ENCODE peak calls at places on chromosomes 2 and 18, in nine cellular contexts. M is fibroblast of the aortic adventitia, L is tibial artery, D is OCI-LY7, N is chondrocyte, Z is fibroblast of pulmonary artery, H is endothelial cell, K is cardiac muscle cell, A is heart left ventricle. B is an unnamed sample.

GRCh38 chr18:75408554-75409506 is 18.7 kb downstream of the SMIM21 start:
- DNase-seq in M (peak), L (no peak), D (no peak), N (no peak), Z (peak), H (no peak), K (peak), A (no peak), B (peak)

GRCh38 chr2:56314809-56315208 is 131.0 kb downstream of the CCDC85A start:
- DNase-seq in M (no peak), L (no peak), D (no peak), N (no peak), Z (no peak), H (no peak), K (no peak), A (peak), B (no peak)

GRCh38 chr18:33826151-33826550 is 248.1 kb downstream of the ASXL3 start:
- DNase-seq in M (no peak), L (no peak), D (no peak), N (no peak), Z (no peak), H (no peak), K (no peak), A (no peak), B (no peak)

GRCh38 chr18:69874058-69874457 is 73.6 kb downstream of the CD226 start:
- DNase-seq in M (peak), L (no peak), D (no peak), N (no peak), Z (peak), H (no peak), K (peak), A (no peak), B (no peak)

GRCh38 chr18:10543277-10543676 is 17.4 kb downstream of the NAPG start:
- DNase-seq in M (peak), L (no peak), D (no peak), N (no peak), Z (peak), H (no peak), K (no peak), A (no peak), B (no peak)

GRCh38 chr2:25337276-25337675 is 4.4 kb downstream of the DNMT3A start:
- DNase-seq in M (no peak), L (no peak), D (peak), N (no peak), Z (no peak), H (no peak), K (no peak), A (no peak), B (peak)

GRCh38 chr2:232688201-232688600 is 8.9 kb upstream of the GIGYF2 start:
- DNase-seq in M (no peak), L (no peak), D (no peak), N (no peak), Z (no peak), H (no peak), K (no peak), A (no peak), B (no peak)

GRCh38 chr2:120952318-120952717 is 216.7 kb downstream of the GLI2 start:
- DNase-seq in M (peak), L (no peak), D (no peak), N (no peak), Z (peak), H (no peak), K (peak), A (no peak), B (no peak)

GRCh38 chr2:104872866-104873688 is 19.2 kb downstream of the POU3F3 start:
- DNase-seq in M (peak), L (no peak), D (peak), N (no peak), Z (peak), H (peak), K (peak), A (peak), B (peak)

GRCh38 chr2:172094319-172095145 is 8.2 kb downstream of the DLX2 start:
- DNase-seq in M (peak), L (no peak), D (no peak), N (no peak), Z (no peak), H (no peak), K (no peak), A (no peak), B (no peak)

GRCh38 chr2:239443666-239444567 is 43.1 kb upstream of the HDAC4 start:
- DNase-seq in M (peak), L (no peak), D (no peak), N (no peak), Z (peak), H (no peak), K (peak), A (no peak), B (no peak)

GRCh38 chr2:96102596-96103387 is 13.6 kb downstream of the ADRA2B start:
- DNase-seq in M (no peak), L (peak), D (no peak), N (peak), Z (no peak), H (no peak), K (no peak), A (peak), B (no peak)

GRCh38 chr18:31197676-31198075 is 35.0 kb upstream of the DSC1 start:
- DNase-seq in M (no peak), L (no peak), D (no peak), N (no peak), Z (peak), H (no peak), K (no peak), A (no peak), B (no peak)

GRCh38 chr18:37484893-37485834 is 80.4 kb downstream of the CELF4 start:
- DNase-seq in M (no peak), L (no peak), D (no peak), N (no peak), Z (peak), H (peak), K (peak), A (no peak), B (peak)

GRCh38 chr2:195659114-195659513 is 2.1 kb downstream of the SLC39A10 start:
- DNase-seq in M (peak), L (no peak), D (peak), N (no peak), Z (peak), H (no peak), K (no peak), A (no peak), B (no peak)

GRCh38 chr2:939936-940620 is 10.6 kb upstream of the SNTG2 start:
- DNase-seq in M (peak), L (no peak), D (no peak), N (no peak), Z (peak), H (no peak), K (peak), A (no peak), B (no peak)

GRCh38 chr2:37080231-37080630 is 3.9 kb downstream of the HEATR5B start:
- DNase-seq in M (no peak), L (no peak), D (no peak), N (no peak), Z (peak), H (no peak), K (no peak), A (no peak), B (no peak)

GRCh38 chr18:44954256-44954655 is 273.6 kb downstream of the SETBP1 start:
- DNase-seq in M (no peak), L (no peak), D (no peak), N (no peak), Z (no peak), H (no peak), K (no peak), A (no peak), B (no peak)

GRCh38 chr18:44819944-44820510 is 139.3 kb downstream of the SETBP1 start:
- DNase-seq in M (no peak), L (peak), D (no peak), N (no peak), Z (no peak), H (no peak), K (no peak), A (peak), B (no peak)

GRCh38 chr2:68925298-68925885 is 27.3 kb downstream of the GKN2 start:
- DNase-seq in M (peak), L (no peak), D (peak), N (no peak), Z (peak), H (peak), K (peak), A (no peak), B (peak)

GRCh38 chr18:78521744-78522143 is 457.9 kb upstream of the SALL3 start:
- DNase-seq in M (no peak), L (no peak), D (no peak), N (no peak), Z (no peak), H (no peak), K (no peak), A (no peak), B (no peak)

GRCh38 chr2:3154146-3154545 is 223.5 kb downstream of the EIPR1 start:
- DNase-seq in M (no peak), L (no peak), D (peak), N (no peak), Z (no peak), H (no peak), K (no peak), A (no peak), B (no peak)

GRCh38 chr2:119718391-119719260 is 39.6 kb downstream of the TMEM177 start:
- DNase-seq in M (no peak), L (no peak), D (no peak), N (no peak), Z (no peak), H (no peak), K (no peak), A (no peak), B (no peak)

GRCh38 chr2:39120771-39121522 is at the start of gene SOS1:
- DNase-seq in M (peak), L (peak), D (peak), N (peak), Z (peak), H (peak), K (peak), A (peak), B (peak)

GRCh38 chr2:39118786-39119499 is 1.9 kb downstream of the SOS1 start:
- DNase-seq in M (peak), L (no peak), D (peak), N (no peak), Z (peak), H (no peak), K (peak), A (no peak), B (no peak)

GRCh38 chr2:39120521-39120770 is 405 bp downstream of the SOS1 start:
- DNase-seq in M (no peak), L (no peak), D (no peak), N (no peak), Z (no peak), H (no peak), K (no peak), A (no peak), B (no peak)

GRCh38 chr2:39121523-39122063 is 742 bp upstream of the SOS1 start:
- DNase-seq in M (peak), L (no peak), D (peak), N (no peak), Z (peak), H (no peak), K (peak), A (no peak), B (no peak)

GRCh38 chr2:39119732-39120520 is 925 bp downstream of the SOS1 start:
- DNase-seq in M (peak), L (peak), D (peak), N (no peak), Z (peak), H (peak), K (peak), A (peak), B (peak)
- TF ChIP-seq CTCF in M (peak), L (peak), D (peak), N (peak), Z (no peak), H (no peak), K (peak), A (peak), B (no peak)

GRCh38 chr2:16773080-16773713 is 107.6 kb upstream of the CYRIA start:
- DNase-seq in M (peak), L (no peak), D (peak), N (no peak), Z (peak), H (peak), K (peak), A (no peak), B (peak)

GRCh38 chr2:16774091-16774490 is 108.5 kb upstream of the CYRIA start:
- DNase-seq in M (peak), L (no peak), D (no peak), N (no peak), Z (peak), H (no peak), K (peak), A (no peak), B (no peak)

GRCh38 chr2:16777123-16777872 is 111.7 kb upstream of the CYRIA start:
- DNase-seq in M (no peak), L (no peak), D (no peak), N (no peak), Z (no peak), H (no peak), K (no peak), A (no peak), B (no peak)

DNA sequence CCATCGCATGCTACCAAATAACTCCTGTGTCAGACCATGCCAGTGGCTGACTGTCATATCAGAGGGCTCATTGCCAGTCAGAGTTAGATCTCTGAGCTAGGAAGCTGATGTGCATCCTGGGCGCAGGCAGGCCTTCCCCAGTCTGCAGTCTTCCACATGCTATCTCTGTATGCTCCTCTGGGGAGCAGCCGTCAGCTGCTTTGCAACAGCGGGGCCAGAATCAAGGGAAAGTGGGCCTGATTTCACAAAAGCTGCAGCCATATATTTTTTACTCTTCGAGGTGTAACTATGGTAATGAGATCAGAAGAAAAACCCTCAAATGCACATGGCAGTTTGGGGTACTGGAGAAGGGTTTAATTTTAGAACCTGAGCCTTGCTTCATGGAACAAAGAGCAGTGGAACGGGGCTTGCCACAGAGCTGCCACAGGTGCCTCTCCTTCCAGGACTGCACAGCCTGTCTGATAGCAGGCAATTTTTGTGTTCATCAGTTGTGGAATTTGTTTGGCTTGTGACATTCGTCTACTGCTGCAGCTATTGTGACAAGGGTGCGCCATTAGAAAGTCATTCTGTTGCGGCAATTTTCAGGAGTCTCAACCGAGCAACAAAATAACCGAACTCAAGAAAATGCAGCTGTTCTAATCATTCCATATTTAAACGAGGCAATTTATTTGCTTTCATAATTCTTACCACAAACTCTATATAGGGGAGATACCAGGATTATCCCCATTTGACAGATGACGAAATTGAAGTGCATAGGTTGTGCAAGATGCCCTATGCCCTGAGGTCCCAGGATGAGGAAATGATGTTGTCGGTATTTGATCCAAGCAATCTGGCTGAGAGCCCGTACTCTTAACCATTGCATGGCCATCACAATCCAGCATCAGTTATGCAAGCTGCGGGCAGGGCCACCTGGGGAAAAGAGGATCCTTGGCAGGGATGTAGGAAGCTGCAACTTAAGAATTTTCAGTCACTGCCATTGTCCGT is 109.6 kb upstream of the CYRIA start:
- DNase-seq in M (no peak), L (no peak), D (no peak), N (no peak), Z (peak), H (peak), K (peak), A (no peak), B (no peak)
- TF ChIP-seq CTCF in M (no peak), L (no peak), D (peak), N (peak), Z (no peak), H (no peak), K (no peak), A (no peak), B (no peak)

GRCh38 chr18:64240301-64240700 is 91.4 kb upstream of the LINC00305 start:
- DNase-seq in M (no peak), L (no peak), D (no peak), N (no peak), Z (no peak), H (no peak), K (no peak), A (no peak), B (no peak)

GRCh38 chr18:64245461-64245860 is 96.6 kb upstream of the LINC00305 start:
- DNase-seq in M (no peak), L (no peak), D (no peak), N (no peak), Z (no peak), H (no peak), K (no peak), A (peak), B (no peak)

DNA sequence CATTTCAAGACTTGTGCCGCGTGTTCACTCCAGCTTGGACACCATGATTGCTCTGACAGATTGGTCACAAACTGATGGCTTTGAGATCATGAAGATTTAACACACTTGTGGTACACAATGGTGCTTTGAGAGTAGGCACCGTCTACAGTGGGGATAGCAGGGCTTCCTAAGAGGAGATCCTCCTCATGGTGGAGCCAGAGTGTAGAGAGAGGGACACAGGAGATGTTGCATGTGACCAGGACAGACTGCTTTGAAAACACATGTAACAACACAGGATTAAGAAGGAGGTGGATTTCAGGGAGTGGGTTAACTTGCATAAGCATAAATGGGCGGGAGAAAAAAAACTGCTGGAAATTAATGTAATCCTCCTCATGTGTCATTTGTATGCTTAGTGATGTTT is 95.7 kb upstream of the LINC00305 start:
- DNase-seq in M (no peak), L (no peak), D (no peak), N (no peak), Z (peak), H (peak), K (no peak), A (no peak), B (no peak)
- TF ChIP-seq CTCF in M (no peak), L (no peak), D (no peak), N (no peak), Z (no peak), H (no peak), K (no peak), A (peak), B (no peak)

GRCh38 chr2:220154243-220154642 is 526.8 kb downstream of the SLC4A3 start:
- DNase-seq in M (no peak), L (no peak), D (no peak), N (no peak), Z (no peak), H (no peak), K (no peak), A (no peak), B (no peak)
- TF ChIP-seq CTCF in M (no peak), L (no peak), D (peak), N (peak), Z (peak), H (peak), K (no peak), A (no peak), B (no peak)

DNA sequence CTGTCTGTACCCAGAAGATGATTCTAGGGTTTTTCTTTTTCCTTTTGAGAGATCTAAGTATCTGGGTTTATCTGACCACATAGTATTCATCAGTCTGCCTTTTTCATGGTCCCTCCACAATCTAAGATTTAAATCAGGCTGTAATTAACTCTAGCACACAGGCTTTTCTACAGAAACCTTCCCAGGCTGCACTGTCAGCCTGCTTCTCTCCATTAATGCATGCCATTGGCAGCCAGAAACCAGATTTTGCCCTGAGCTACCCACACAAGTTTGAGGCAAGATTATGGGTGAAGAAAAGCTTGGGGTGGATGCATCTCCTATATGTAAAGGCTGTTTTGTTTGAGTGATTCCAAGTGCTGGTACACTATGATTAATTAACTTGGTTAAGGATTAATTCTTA is 45.7 kb upstream of the EML4 start:
- DNase-seq in M (no peak), L (no peak), D (no peak), N (no peak), Z (no peak), H (no peak), K (no peak), A (no peak), B (no peak)
- TF ChIP-seq CTCF in M (no peak), L (no peak), D (no peak), N (no peak), Z (no peak), H (no peak), K (no peak), A (no peak), B (no peak)

DNA sequence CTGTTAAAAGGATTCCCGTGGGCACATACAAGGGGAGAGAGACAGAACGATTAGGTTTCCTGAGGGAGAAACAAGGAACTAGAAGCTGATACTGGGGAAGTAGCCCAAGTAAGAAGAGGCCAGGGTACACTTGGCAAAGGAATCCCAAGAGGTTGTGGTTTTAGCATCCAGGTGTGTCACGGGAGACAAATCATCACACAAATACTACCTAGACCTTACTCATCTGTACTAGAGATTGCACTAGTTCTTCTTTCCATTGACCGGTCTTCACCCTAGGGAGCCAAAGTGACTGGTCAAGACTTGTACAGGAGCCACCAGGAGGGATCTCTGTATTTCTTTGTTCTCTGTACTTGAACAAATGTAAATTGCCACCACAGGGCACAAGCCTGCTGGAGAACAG is 14.2 kb upstream of the NR4A2 start:
- DNase-seq in M (no peak), L (no peak), D (no peak), N (no peak), Z (no peak), H (no peak), K (no peak), A (no peak), B (no peak)
- TF ChIP-seq CTCF in M (no peak), L (no peak), D (no peak), N (no peak), Z (no peak), H (no peak), K (no peak), A (no peak), B (no peak)

GRCh38 chr2:166041613-166042012 is 86.2 kb downstream of the SCN1A start:
- DNase-seq in M (no peak), L (no peak), D (no peak), N (no peak), Z (no peak), H (no peak), K (no peak), A (no peak), B (no peak)

GRCh38 chr2:166044853-166045483 is 82.9 kb downstream of the SCN1A start:
- DNase-seq in M (no peak), L (no peak), D (no peak), N (no peak), Z (no peak), H (no peak), K (no peak), A (no peak), B (no peak)

GRCh38 chr2:166042768-166043390 is 84.9 kb downstream of the SCN1A start:
- DNase-seq in M (no peak), L (no peak), D (no peak), N (no peak), Z (no peak), H (no peak), K (no peak), A (no peak), B (no peak)

GRCh38 chr2:166042356-166042755 is 85.5 kb downstream of the SCN1A start:
- DNase-seq in M (no peak), L (no peak), D (no peak), N (no peak), Z (peak), H (no peak), K (no peak), A (no peak), B (no peak)
- TF ChIP-seq CTCF in M (no peak), L (no peak), D (no peak), N (no peak), Z (no peak), H (no peak), K (no peak), A (no peak), B (no peak)

GRCh38 chr18:25669741-25670140 is 317.8 kb upstream of the ZNF521 start:
- DNase-seq in M (peak), L (no peak), D (no peak), N (no peak), Z (no peak), H (no peak), K (no peak), A (no peak), B (no peak)
- TF ChIP-seq CTCF in M (peak), L (peak), D (peak), N (peak), Z (no peak), H (no peak), K (no peak), A (no peak), B (no peak)

B was measured in activated CD8-positive, alpha-beta T cell treated with anti-CD3 and anti-CD28 coated beads for 36 hours.